ENCODE peak calls at places on chromosomes 11 and 22, in six cellular contexts. I, N, P, B, H and J are unnamed samples.

GRCh38 chr22:49377306-49377705 is 450.4 kb downstream of the BRD1 start:
- DNase-seq in I (no peak), N (no peak), P (no peak), B (no peak), H (no peak), J (no peak)

GRCh38 chr22:50403701-50404101 is 60.6 kb downstream of the PPP6R2 start:
- DNase-seq in I (no peak), N (no peak), P (no peak), B (peak), H (no peak), J (no peak)

GRCh38 chr11:30889116-30889765 is 303.1 kb upstream of the MPPED2 start:
- DNase-seq in I (no peak), N (no peak), P (no peak), B (no peak), H (no peak), J (no peak)

GRCh38 chr11:70270877-70271634 is 566 bp downstream of the PPFIA1 start:
- DNase-seq in I (no peak), N (peak), P (peak), B (no peak), H (peak), J (no peak)

GRCh38 chr11:94544832-94545640 is 1.3 kb downstream of the FUT4 start:
- DNase-seq in I (no peak), N (peak), P (peak), B (no peak), H (no peak), J (no peak)

GRCh38 chr22:25193548-25193947 is 6.1 kb upstream of the CRYBB3 start:
- DNase-seq in I (no peak), N (peak), P (no peak), B (no peak), H (no peak), J (no peak)

GRCh38 chr11:17263803-17264202 is 12.7 kb upstream of the NUCB2 start:
- DNase-seq in I (no peak), N (no peak), P (no peak), B (no peak), H (no peak), J (no peak)

GRCh38 chr22:40116496-40117200 is 61.1 kb upstream of the TNRC6B start:
- DNase-seq in I (no peak), N (no peak), P (peak), B (no peak), H (peak), J (no peak)

GRCh38 chr22:22657712-22658111 is 13.3 kb downstream of the GGTLC2 start:
- DNase-seq in I (no peak), N (no peak), P (no peak), B (no peak), H (no peak), J (no peak)

GRCh38 chr11:44988111-44988510 is 37.4 kb upstream of the TP53I11 start:
- DNase-seq in I (no peak), N (no peak), P (no peak), B (no peak), H (no peak), J (no peak)

GRCh38 chr11:117071344-117071787 is 26.9 kb downstream of the SIK3 start:
- DNase-seq in I (no peak), N (no peak), P (no peak), B (no peak), H (no peak), J (no peak)

GRCh38 chr22:41939981-41940852 is 6.7 kb downstream of the CENPM start:
- DNase-seq in I (no peak), N (no peak), P (peak), B (no peak), H (peak), J (no peak)

GRCh38 chr11:113372317-113372716 is 15.3 kb upstream of the ANKK1 start:
- DNase-seq in I (no peak), N (no peak), P (no peak), B (no peak), H (no peak), J (no peak)

GRCh38 chr22:39724390-39724789 is 153.8 kb downstream of the CACNA1I start:
- DNase-seq in I (no peak), N (no peak), P (no peak), B (no peak), H (no peak), J (no peak)

GRCh38 chr11:36311926-36312592 is 16.0 kb downstream of the PRR5L start:
- DNase-seq in I (no peak), N (no peak), P (no peak), B (no peak), H (no peak), J (no peak)

GRCh38 chr11:128180446-128181089 is 406.8 kb downstream of the ETS1 start:
- DNase-seq in I (peak), N (no peak), P (no peak), B (no peak), H (no peak), J (peak)

GRCh38 chr11:75342966-75343870 is 8.2 kb downstream of the ARRB1 start:
- DNase-seq in I (no peak), N (peak), P (no peak), B (no peak), H (no peak), J (no peak)

GRCh38 chr11:16902182-16902581 is 112.0 kb downstream of the PLEKHA7 start:
- DNase-seq in I (no peak), N (no peak), P (no peak), B (no peak), H (no peak), J (no peak)

GRCh38 chr11:134382830-134383229 is 29.2 kb downstream of the B3GAT1 start:
- DNase-seq in I (no peak), N (no peak), P (no peak), B (no peak), H (no peak), J (no peak)

GRCh38 chr11:34331329-34331728 is 26.5 kb downstream of the ABTB2 start:
- DNase-seq in I (peak), N (no peak), P (no peak), B (no peak), H (no peak), J (peak)

GRCh38 chr11:115199501-115199900 is 304.7 kb downstream of the CADM1 start:
- DNase-seq in I (no peak), N (no peak), P (no peak), B (no peak), H (no peak), J (no peak)

GRCh38 chr22:46245515-46245914 is 4.6 kb downstream of the CDPF1 start:
- DNase-seq in I (no peak), N (no peak), P (no peak), B (no peak), H (no peak), J (no peak)

GRCh38 chr11:77175869-77176539 is 48.0 kb downstream of the MYO7A start:
- DNase-seq in I (no peak), N (peak), P (no peak), B (peak), H (no peak), J (no peak)

GRCh38 chr11:70799386-70799785 is 401.1 kb downstream of the CTTN start:
- DNase-seq in I (no peak), N (no peak), P (no peak), B (no peak), H (no peak), J (no peak)

GRCh38 chr11:68962527-68963250 is 18.1 kb downstream of the MRGPRD start:
- DNase-seq in I (no peak), N (no peak), P (no peak), B (no peak), H (no peak), J (no peak)

GRCh38 chr11:64553554-64554201 is 37.3 kb upstream of the SLC22A12 start:
- DNase-seq in I (peak), N (peak), P (peak), B (peak), H (peak), J (no peak)

GRCh38 chr11:86421976-86422770 is 47.5 kb downstream of the CCDC81 start:
- DNase-seq in I (no peak), N (no peak), P (no peak), B (no peak), H (no peak), J (no peak)

GRCh38 chr11:20353829-20354434 is 9.6 kb upstream of the HTATIP2 start:
- DNase-seq in I (no peak), N (peak), P (peak), B (no peak), H (peak), J (no peak)

GRCh38 chr11:12845739-12846358 is 163.3 kb upstream of the RASSF10 start:
- DNase-seq in I (no peak), N (peak), P (no peak), B (no peak), H (no peak), J (peak)

GRCh38 chr11:65892661-65893317 is 2.3 kb downstream of the CCDC85B start:
- DNase-seq in I (no peak), N (no peak), P (no peak), B (no peak), H (no peak), J (no peak)

GRCh38 chr11:69328231-69328630 is 34.3 kb downstream of the MYEOV start:
- DNase-seq in I (no peak), N (no peak), P (no peak), B (no peak), H (no peak), J (no peak)